ENCODE peak calls at places on chromosomes 6 and 20, in eight cellular contexts. U is endodermal cell, K is pancreas, I is AG09309, O is NB4, J is fibroblast of pulmonary artery, Y is bronchial epithelial cell, Q is heart left ventricle. F is an unnamed sample.

GRCh38 chr6:119313937-119314893 is 35.3 kb downstream of the MAN1A1 start:
- DNase-seq in U (no peak), K (no peak), I (no peak), O (no peak), J (no peak), Y (no peak), Q (no peak), F (no peak)

GRCh38 chr20:50526403-50526989 is 16.3 kb downstream of the PTPN1 start:
- DNase-seq in U (no peak), K (no peak), I (no peak), O (no peak), J (no peak), Y (no peak), Q (no peak), F (peak; percentile 37)

GRCh38 chr6:149813351-149813750 is 50.8 kb downstream of the LRP11 start:
- DNase-seq in U (no peak), K (no peak), I (no peak), O (no peak), J (no peak), Y (no peak), Q (no peak), F (no peak)

GRCh38 chr20:34953960-34954359 is 1.6 kb downstream of the GSS start:
- DNase-seq in U (no peak), K (no peak), I (no peak), O (no peak), J (no peak), Y (no peak), Q (no peak), F (no peak)

GRCh38 chr6:108630050-108630714 is 69.5 kb downstream of the FOXO3 start:
- DNase-seq in U (no peak), K (no peak), I (no peak), O (peak; percentile 36), J (no peak), Y (peak; percentile 52), Q (no peak), F (no peak)

GRCh38 chr6:129567374-129567773 is 142.6 kb downstream of the ARHGAP18 start:
- DNase-seq in U (peak; percentile 84), K (no peak), I (no peak), O (peak; percentile 53), J (peak; percentile 43), Y (peak; percentile 48), Q (no peak), F (peak; percentile 52)

GRCh38 chr20:48186447-48186846 is 401.2 kb upstream of the SULF2 start:
- DNase-seq in U (no peak), K (no peak), I (no peak), O (no peak), J (peak; percentile 53), Y (peak; percentile 62), Q (no peak), F (peak; percentile 10)

GRCh38 chr6:161198176-161198575 is 75.7 kb downstream of the AGPAT4 start:
- DNase-seq in U (no peak), K (no peak), I (peak; percentile 33), O (peak; percentile 42), J (peak; percentile 72), Y (peak; percentile 78), Q (no peak), F (peak; percentile 71)

GRCh38 chr6:132132911-132133639 is 181.9 kb upstream of the CCN2 start:
- DNase-seq in U (no peak), K (no peak), I (no peak), O (no peak), J (peak; percentile 68), Y (peak; percentile 83), Q (no peak), F (peak; percentile 74)

GRCh38 chr6:41247288-41247865 is 19.2 kb downstream of the TREML4 start:
- DNase-seq in U (no peak), K (no peak), I (no peak), O (no peak), J (no peak), Y (no peak), Q (no peak), F (no peak)

GRCh38 chr6:157069585-157069984 is 253.7 kb downstream of the TMEM242 start:
- DNase-seq in U (no peak), K (no peak), I (no peak), O (no peak), J (no peak), Y (no peak), Q (no peak), F (no peak)

GRCh38 chr20:63438121-63438520 is 34.3 kb downstream of the KCNQ2 start:
- DNase-seq in U (no peak), K (no peak), I (no peak), O (no peak), J (no peak), Y (no peak), Q (no peak), F (no peak)

GRCh38 chr6:102798631-102799030 is 1405.1 kb downstream of the GRIK2 start:
- DNase-seq in U (peak; percentile 88), K (no peak), I (no peak), O (no peak), J (no peak), Y (no peak), Q (no peak), F (no peak)

GRCh38 chr6:76326866-76327265 is 254.4 kb upstream of the IMPG1 start:
- DNase-seq in U (no peak), K (no peak), I (no peak), O (no peak), J (no peak), Y (no peak), Q (no peak), F (no peak)

GRCh38 chr6:15413558-15414257 is 167.8 kb downstream of the JARID2 start:
- DNase-seq in U (no peak), K (no peak), I (no peak), O (no peak), J (no peak), Y (peak; percentile 67), Q (no peak), F (peak; percentile 40)

GRCh38 chr20:31505903-31506302 is 8.3 kb upstream of the HM13 start:
- DNase-seq in U (no peak), K (no peak), I (no peak), O (no peak), J (no peak), Y (peak; percentile 70), Q (no peak), F (no peak)

GRCh38 chr20:8089668-8090067 is 42.4 kb upstream of the PLCB1 start:
- DNase-seq in U (no peak), K (no peak), I (no peak), O (no peak), J (no peak), Y (no peak), Q (no peak), F (no peak)

GRCh38 chr20:5731753-5732366 is 18.3 kb upstream of the SHLD1 start:
- DNase-seq in U (no peak), K (no peak), I (no peak), O (no peak), J (peak; percentile 78), Y (no peak), Q (no peak), F (no peak)

GRCh38 chr6:150534514-150534913 is 65.2 kb upstream of the PLEKHG1 start:
- DNase-seq in U (no peak), K (no peak), I (no peak), O (no peak), J (no peak), Y (no peak), Q (no peak), F (no peak)

GRCh38 chr20:12241065-12241464 is 323.4 kb downstream of the BTBD3 start:
- DNase-seq in U (no peak), K (no peak), I (no peak), O (no peak), J (no peak), Y (no peak), Q (no peak), F (no peak)

GRCh38 chr6:111689419-111689818 is 83.7 kb upstream of the TRAF3IP2 start:
- DNase-seq in U (no peak), K (no peak), I (no peak), O (no peak), J (no peak), Y (no peak), Q (no peak), F (no peak)

GRCh38 chr20:57124800-57125399 is 141.5 kb downstream of the BMP7 start:
- DNase-seq in U (peak; percentile 61), K (no peak), I (no peak), O (no peak), J (no peak), Y (no peak), Q (no peak), F (no peak)

DNA sequence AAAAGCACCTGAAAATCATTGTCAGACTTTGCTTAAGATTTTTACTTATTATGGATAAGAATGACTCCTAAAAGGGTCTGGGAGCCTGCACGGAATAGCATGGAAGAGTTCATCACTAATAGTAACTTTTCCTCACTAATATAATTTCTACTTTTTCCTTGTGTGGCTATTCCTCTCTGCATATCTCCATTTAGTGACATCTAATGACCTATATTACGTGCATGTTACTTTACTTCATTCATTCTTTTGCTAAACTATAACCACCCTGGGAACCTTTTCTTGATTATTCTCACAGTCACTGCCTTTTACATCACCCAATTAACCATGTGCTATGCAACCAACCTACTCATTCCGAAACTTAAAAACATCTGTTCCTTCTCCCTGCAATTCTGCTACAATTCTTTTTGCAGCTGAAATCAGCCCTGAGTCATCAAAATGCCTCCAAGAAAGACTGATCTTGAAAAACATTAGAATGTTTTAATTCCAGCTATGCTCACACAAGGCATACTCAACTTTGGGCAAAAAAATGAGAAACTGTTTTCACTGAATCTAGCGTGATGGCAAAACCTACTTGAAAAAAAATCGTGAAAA is 313.3 kb downstream of the RNGTT start:
- DNase-seq in U (no peak), K (no peak), I (peak; percentile 59), O (no peak), J (peak; percentile 61), Y (no peak), Q (no peak), F (peak; percentile 91)
- H3K4me3 ChIP-seq in U (no peak overlapping the region), K (no peak overlapping the region), I (no peak overlapping the region), O (no peak overlapping the region), J (no peak overlapping the region), Y (no peak overlapping the region), Q (no peak overlapping the region), F (no peak overlapping the region)

GRCh38 chr6:23414204-23414501 is 711.9 kb upstream of the NRSN1 start:
- DNase-seq in U (no peak), K (no peak), I (peak; percentile 44), O (no peak), J (peak; percentile 80), Y (peak; percentile 74), Q (no peak), F (peak; percentile 60)
- TF ChIP-seq CTCF in U (peak; percentile 30), K (no peak), I (peak; percentile 55), O (peak; percentile 5), J (peak; percentile 50), Y (peak; percentile 26), Q (peak; percentile 40), F (peak; percentile 50)

DNA sequence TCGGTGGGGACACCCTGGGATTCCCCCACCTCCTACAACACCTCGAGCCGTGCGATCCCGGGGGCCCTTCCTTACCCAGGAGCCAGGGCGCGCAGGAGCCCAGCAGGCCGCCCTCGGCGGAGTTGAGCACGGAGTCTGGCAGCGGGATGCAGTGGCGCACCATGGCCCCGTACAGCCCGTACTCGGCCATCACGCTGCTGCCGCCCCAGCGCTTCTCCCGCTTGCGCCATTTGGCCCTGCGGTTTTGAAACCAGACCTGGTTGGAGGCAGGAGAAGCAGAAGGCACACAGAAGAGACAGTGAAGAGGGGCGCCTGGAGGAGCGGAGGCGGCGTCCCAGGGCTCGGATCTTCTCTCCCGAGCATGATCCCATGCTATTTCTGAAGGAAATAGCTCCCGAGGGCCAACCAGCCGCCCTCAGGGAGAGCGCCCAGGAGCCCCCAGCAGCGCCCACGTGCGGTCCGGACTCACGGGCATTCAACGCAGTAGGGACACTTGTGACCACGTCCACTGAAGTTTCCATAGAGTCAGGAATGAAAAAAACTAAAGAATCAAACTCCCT is 4.3 kb downstream of the VSX1 start:
- DNase-seq in U (peak; percentile 75), K (no peak), I (no peak), O (peak; percentile 77), J (peak; percentile 40), Y (no peak), Q (no peak), F (peak; percentile 33)
- H3K4me3 ChIP-seq in U (no peak overlapping the region), K (no peak overlapping the region), I (peak overlapping the region; percentile 31), O (no peak overlapping the region), J (peak overlapping the region; percentile 27), Y (no peak overlapping the region), Q (peak overlapping the region; percentile 36), F (no peak overlapping the region)

GRCh38 chr6:152874846-152875568 is 107.8 kb downstream of the FBXO5 start:
- DNase-seq in U (no peak), K (no peak), I (no peak), O (no peak), J (no peak), Y (no peak), Q (no peak), F (no peak)
- TF ChIP-seq CTCF in U (peak; percentile 34), K (no peak), I (no peak), O (no peak), J (no peak), Y (no peak), Q (no peak), F (no peak)